ENCODE peak calls at places on chromosome 22, in ten cellular contexts. G is endothelial cell of umbilical vein, M is right lobe of liver, J is ovary, O is stomach, E is Peyer's patch, W is HCT116, I is body of pancreas, T is transverse colon, K is esophagus squamous epithelium. R is an unnamed sample. For H3K36me3 and H3K4me1, the result is how much of the 10 kb centered on the place peaks cover.

GRCh38 chr22:28435271-28435825 is 244.3 kb downstream of the TTC28 start:
- DNase-seq in M (peak), I (peak), E (no peak), J (no peak), T (peak), K (no peak), G (no peak), W (no peak), O (peak), R (no peak)

GRCh38 chr22:21734540-21735197 is 925 bp downstream of the YPEL1 start:
- DNase-seq in O (no peak), W (no peak), K (no peak), E (no peak), I (peak), J (no peak), T (no peak), G (peak), M (no peak), R (no peak)

GRCh38 chr22:30201970-30202369 is 44.6 kb downstream of the LIF start:
- DNase-seq in O (peak), T (no peak), E (no peak), I (no peak), W (no peak), M (no peak), J (no peak), K (no peak), G (no peak), R (no peak)

GRCh38 chr22:29134448-29134847 is 61.6 kb downstream of the KREMEN1 start:
- DNase-seq in O (no peak), G (no peak), K (no peak), W (no peak), E (no peak), J (no peak), M (no peak), T (no peak), I (no peak), R (no peak)

GRCh38 chr22:24134090-24134846 is 47.0 kb upstream of the SUSD2 start:
- DNase-seq in G (no peak), W (no peak), I (no peak), M (no peak), T (peak), E (no peak), J (peak), O (peak), K (no peak), R (no peak)

GRCh38 chr22:29032014-29032475 is 29.6 kb downstream of the C22orf31 start:
- DNase-seq in O (no peak), T (no peak), M (no peak), G (no peak), E (no peak), W (no peak), J (no peak), K (no peak), I (peak), R (no peak)

GRCh38 chr22:17780741-17781318 is 6.6 kb upstream of the BID start:
- DNase-seq in M (no peak), K (no peak), E (no peak), I (no peak), O (no peak), J (no peak), W (no peak), T (no peak), G (no peak), R (no peak)

GRCh38 chr22:24920029-24920428 is 26.5 kb downstream of the LHFPL7 start:
- DNase-seq in O (no peak), K (no peak), J (no peak), G (no peak), M (no peak), E (no peak), T (no peak), W (no peak), I (no peak), R (no peak)

GRCh38 chr22:39254122-39254521 is 9.3 kb upstream of the PDGFB start:
- DNase-seq in E (no peak), J (no peak), G (no peak), O (no peak), I (no peak), M (no peak), T (no peak), W (no peak), K (no peak), R (no peak)

GRCh38 chr22:33409134-33409533 is 351.0 kb upstream of the SYN3 start:
- DNase-seq in I (no peak), W (no peak), T (no peak), J (no peak), M (no peak), O (no peak), G (no peak), E (no peak), K (no peak), R (no peak)

GRCh38 chr22:32764330-32765116 is 37.0 kb upstream of the TIMP3 start:
- DNase-seq in M (no peak), J (no peak), T (peak), E (no peak), K (no peak), G (no peak), I (peak), W (no peak), O (no peak), R (peak)

GRCh38 chr22:47384977-47385376 is 622.5 kb downstream of the TBC1D22A start:
- DNase-seq in M (peak), G (no peak), E (peak), O (no peak), W (no peak), T (no peak), K (no peak), I (no peak), J (peak), R (peak)

GRCh38 chr22:47716890-47717615 is 954.6 kb downstream of the TBC1D22A start:
- DNase-seq in I (no peak), K (no peak), J (no peak), E (no peak), T (no peak), G (no peak), M (no peak), W (no peak), O (no peak), R (no peak)

GRCh38 chr22:29480512-29481264 is 670 bp downstream of the NEFH start:
- DNase-seq in E (no peak), J (peak), I (peak), T (no peak), W (no peak), K (no peak), G (peak), O (no peak), M (peak), R (no peak)

GRCh38 chr22:31442768-31443489 is 43.5 kb downstream of the DRG1 start:
- DNase-seq in G (no peak), W (no peak), I (no peak), O (no peak), M (no peak), K (no peak), J (no peak), T (no peak), E (no peak), R (no peak)

GRCh38 chr22:28442951-28443876 is 236.4 kb downstream of the TTC28 start:
- DNase-seq in O (peak), J (peak), I (peak), G (peak), E (peak), W (no peak), M (peak), K (no peak), T (peak), R (peak)

GRCh38 chr22:25069758-25070461 is 117.4 kb downstream of the KIAA1671 start:
- DNase-seq in G (peak), M (no peak), E (no peak), J (peak), O (no peak), K (no peak), T (no peak), W (no peak), I (no peak), R (no peak)

DNA sequence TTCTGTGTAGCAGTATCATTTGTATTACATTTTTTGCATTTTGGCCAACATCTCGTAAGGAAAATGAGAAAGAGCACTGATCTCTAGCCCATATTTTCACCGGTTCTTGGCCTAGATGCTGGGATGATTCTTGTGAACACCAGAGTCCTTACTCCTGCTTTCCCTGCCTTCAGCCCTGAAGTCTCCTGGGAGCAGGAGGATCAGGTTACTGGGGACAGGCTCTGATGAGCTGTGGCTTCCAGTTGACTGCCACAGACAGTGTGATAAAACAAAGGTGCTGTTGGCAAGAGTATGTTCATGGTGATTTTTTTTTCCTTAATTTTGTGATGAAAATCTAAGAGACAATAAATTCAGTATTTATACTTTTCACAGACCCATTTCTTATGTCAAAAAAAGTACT is 34.2 kb upstream of the ADSL start:
- DNase-seq in K (no peak), W (no peak), E (no peak), T (no peak), J (no peak), I (no peak), G (no peak), O (no peak), M (no peak), R (no peak)
- H3K36me3 ChIP-seq in K (under half), W (under half), E (under half), T (under half), J (under half), I (under half), G (under half), O (half or more), M (under half), R (under half)

DNA sequence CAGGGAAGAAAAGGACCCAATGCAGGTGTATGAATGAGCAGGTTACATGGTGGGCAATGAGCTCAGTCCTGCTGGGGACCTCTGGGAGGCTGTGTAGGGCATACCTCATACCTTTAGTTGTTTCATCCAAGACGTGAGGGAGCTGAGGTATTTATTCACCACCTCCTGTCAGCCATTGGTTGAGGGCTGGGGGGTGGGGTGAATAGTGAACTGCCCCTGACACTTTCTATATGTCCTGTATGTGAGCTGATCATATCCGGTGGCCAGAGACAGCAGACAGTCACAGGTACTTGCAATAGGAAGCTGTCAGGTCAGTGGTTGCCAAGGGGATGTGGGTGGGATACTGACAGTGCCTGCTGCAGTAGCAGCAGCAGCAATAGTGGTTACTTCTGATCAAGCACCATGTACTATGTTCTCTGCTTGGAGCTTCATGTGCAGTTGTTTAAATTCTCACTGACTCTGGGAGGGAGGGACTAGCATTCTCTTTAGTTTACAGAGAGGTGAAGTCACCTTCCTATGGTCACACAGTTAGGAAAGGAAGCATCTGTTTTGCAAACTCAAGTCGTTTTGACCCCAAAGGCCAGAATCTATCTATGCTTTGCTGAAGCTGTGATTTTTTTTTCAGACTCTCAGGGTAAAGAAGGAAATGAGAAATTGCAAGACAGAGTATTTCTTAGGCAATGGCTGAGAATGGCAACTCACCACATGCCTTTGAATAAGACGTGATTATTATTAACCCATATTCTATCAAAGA is 54.0 kb downstream of the MIAT start:
- DNase-seq in O (peak), W (no peak), M (no peak), G (peak), J (no peak), I (no peak), T (peak), K (no peak), E (no peak), R (no peak)
- TF ChIP-seq POLR2A in O (no peak), W (no peak), M (no peak), G (no peak), J (no peak), I (no peak), T (no peak), K (no peak), E (no peak), R (no peak)

DNA sequence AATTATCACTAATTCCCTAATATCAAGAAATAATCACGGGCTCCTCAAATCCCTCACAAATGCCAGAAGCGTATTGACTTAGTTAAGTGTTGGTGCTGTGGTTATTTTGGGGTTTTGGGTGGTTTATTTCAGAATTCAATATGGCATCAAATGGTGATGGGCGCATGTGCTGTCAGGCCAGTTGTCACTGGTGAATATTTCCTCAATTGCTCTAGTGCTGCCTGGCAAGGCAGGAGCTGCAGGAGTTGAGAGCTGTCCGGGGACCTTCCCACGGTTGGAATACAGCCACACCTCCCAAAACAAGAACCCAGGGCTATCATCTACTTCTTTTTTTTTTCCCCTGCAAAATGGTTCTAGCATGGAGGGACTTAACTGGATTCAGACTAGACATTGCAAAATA is 10.3 kb downstream of the IGLL5 start:
- DNase-seq in E (no peak), W (no peak), I (no peak), K (no peak), J (no peak), G (no peak), O (no peak), M (no peak), T (no peak), R (peak)
- H3K4me1 ChIP-seq in E (under half), W (under half), I (under half), K (under half), J (under half), G (under half), O (under half), M (under half), T (under half), R (under half)

DNA sequence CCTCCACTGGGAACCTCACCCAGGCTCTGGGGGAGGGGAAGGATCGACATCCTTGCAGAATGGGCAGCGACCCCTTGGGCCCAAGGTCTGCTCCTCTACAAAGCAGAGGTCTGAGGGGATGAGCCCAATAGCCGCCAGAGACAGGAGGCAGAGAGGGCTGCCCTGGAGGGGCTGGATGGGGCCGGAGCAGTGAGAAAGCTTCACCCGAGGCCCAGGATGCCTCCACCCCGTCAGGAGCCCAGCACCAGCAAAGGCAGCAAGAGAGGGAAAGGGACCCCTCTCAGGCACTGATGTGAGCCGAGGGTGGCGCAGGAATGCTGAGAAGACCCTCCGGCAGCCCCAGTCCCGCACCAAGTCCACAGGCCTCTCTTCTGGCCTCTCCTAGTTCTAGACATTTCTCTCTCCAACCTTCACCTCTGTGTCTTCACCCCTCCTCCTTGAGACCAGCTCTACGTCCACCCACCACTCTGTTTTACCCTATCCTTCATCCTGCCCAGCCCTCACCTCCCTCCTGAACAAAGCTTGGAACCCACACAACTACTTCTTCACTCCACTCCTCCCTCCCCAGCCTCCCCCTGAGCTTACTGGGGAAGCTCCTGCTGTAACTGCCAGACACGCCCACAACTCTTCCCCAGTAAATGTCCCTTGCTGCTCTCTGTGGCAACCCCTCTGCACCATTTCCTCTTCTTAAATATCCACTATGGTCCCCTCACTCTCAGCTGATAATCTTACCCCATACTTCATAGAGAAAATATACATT is 131.9 kb downstream of the MPPED1 start:
- DNase-seq in I (no peak), W (no peak), M (no peak), G (no peak), J (no peak), K (no peak), E (no peak), T (no peak), O (no peak), R (peak)
- H3K36me3 ChIP-seq in I (under half), W (under half), M (under half), G (under half), J (under half), K (under half), E (under half), T (under half), O (under half), R (under half)

DNA sequence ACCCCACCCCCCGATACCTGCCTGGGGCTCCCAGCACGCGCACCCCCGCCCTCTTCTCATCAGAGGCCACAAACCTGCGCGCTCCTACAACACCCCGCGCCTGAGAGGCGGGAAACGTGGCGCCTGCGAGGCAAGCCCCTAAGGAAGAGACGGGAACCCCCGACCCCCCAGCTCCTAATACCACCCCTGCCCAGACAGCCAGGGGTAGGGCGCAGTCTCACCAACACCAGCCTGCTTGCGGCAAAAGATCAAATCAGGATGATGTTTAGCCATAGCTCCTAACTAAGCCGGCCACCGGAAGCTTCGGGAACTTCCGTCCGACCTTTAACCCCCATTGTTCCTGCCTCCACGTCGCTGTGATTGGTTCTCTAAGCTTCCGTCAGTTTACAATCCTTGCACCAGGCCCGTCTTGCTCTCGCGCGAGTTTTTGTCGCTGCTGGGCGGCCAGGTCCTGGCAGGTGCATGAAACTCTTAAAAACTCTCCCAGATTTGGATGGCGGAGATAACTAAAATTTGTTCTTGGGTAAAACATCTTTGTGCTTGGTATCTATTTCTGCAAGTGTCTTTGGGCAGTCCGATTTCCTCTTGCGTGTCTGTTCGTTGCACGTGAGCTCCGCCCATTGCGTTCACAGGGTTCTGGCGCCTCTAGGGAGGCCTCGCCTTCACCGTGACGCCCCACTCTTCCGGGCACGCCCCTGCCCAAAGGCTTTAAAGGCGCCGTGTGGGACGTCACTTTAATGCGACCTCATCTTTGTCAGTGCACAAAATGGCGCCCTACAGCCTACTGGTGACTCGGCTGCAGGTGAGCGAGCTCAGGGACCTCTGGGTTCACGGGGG is at the start of the genes ACO2 and PHF5A:
- DNase-seq in O (peak), K (peak), J (peak), W (peak), G (peak), M (peak), E (peak), T (peak), I (peak), R (peak)
- TF ChIP-seq POLR2A in O (no peak), K (no peak), J (peak), W (peak), G (peak), M (peak), E (peak), T (peak), I (peak), R (peak)

GRCh38 chr22:43490311-43490710 is 78.5 kb downstream of the MPPED1 start:
- DNase-seq in K (no peak), W (no peak), I (no peak), G (no peak), E (no peak), O (no peak), J (no peak), M (no peak), T (no peak), R (no peak)
- H3K4me1 ChIP-seq in K (under half), W (under half), I (under half), G (under half), E (under half), O (under half), J (under half), M (under half), T (under half), R (under half)

DNA sequence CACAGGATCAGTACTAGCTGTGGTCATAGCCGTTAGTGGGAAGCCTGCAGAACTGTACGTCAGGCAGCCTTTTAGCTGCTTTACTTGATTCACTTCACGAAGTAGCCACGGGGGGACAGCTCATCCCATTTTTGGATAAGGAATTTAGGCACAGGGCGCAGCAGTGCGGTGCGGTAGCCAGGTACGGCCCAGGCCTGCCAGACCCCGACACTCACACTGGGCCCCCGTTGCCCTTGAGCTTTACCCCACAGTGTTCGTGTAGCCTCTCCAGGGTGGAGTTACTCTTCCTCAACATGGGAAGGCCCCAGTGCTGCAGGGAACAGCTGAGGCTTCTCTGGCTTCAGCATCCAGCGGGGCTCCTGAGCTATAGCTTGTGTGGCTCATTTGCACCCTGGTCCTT is 59.4 kb downstream of the SBF1 start:
- DNase-seq in W (no peak), E (no peak), T (no peak), O (no peak), M (no peak), J (no peak), I (no peak), G (no peak), K (no peak), R (no peak)
- H3K36me3 ChIP-seq in W (half or more), E (under half), T (under half), O (half or more), M (under half), J (under half), I (under half), G (half or more), K (under half), R (half or more)

GRCh38 chr22:20422271-20422958 is 15.2 kb downstream of the SCARF2 start:
- DNase-seq in J (peak), W (no peak), T (no peak), E (no peak), O (no peak), M (peak), K (no peak), G (no peak), I (no peak), R (peak)
- TF ChIP-seq POLR2A in J (no peak), W (no peak), T (no peak), E (no peak), O (no peak), M (no peak), K (no peak), G (no peak), I (no peak), R (no peak)